ENCODE peak calls at places on chromosomes 7 and 10, in six cellular contexts. F is AG08395; M is activated naive CD4-positive, alpha-beta T cell; I is activated CD4-positive, alpha-beta memory T cell treated with anti-CD3 and anti-CD28 coated beads for 36 hours; H is tibial artery; X is mesenteric fat pad. C is an unnamed sample.

GRCh38 chr10:13152286-13152685 is 9.1 kb upstream of the MCM10 start:
- DNase-seq in F (no peak), M (no peak), I (no peak), H (no peak), X (no peak), C (no peak)

GRCh38 chr10:23343591-23344225 is 889 bp downstream of the C10orf67 start:
- DNase-seq in F (no peak), M (no peak), I (peak; percentile 75), H (no peak), X (no peak), C (no peak)

GRCh38 chr7:155333346-155334234 is 35.9 kb downstream of the INSIG1 start:
- DNase-seq in F (no peak), M (no peak), I (no peak), H (no peak), X (no peak), C (no peak)

GRCh38 chr10:62582098-62582705 is 208.0 kb downstream of the ZNF365 start:
- DNase-seq in F (no peak), M (no peak), I (no peak), H (no peak), X (no peak), C (no peak)

GRCh38 chr10:37584643-37585042 is 272.8 kb downstream of the ZNF248 start:
- DNase-seq in F (no peak), M (no peak), I (no peak), H (no peak), X (no peak), C (no peak)

GRCh38 chr7:124257638-124258308 is 224.9 kb upstream of the TMEM229A start:
- DNase-seq in F (no peak), M (no peak), I (no peak), H (no peak), X (no peak), C (no peak)

GRCh38 chr7:107559864-107560263 is 3.9 kb downstream of the COG5 start:
- DNase-seq in F (peak; percentile 42), M (no peak), I (no peak), H (no peak), X (no peak), C (no peak)

GRCh38 chr10:124802313-124802675 is 675 bp downstream of the ABRAXAS2 start:
- DNase-seq in F (no peak), M (no peak), I (peak; percentile 39), H (no peak), X (no peak), C (no peak)

GRCh38 chr10:44968887-44969400 is 9.3 kb downstream of the RASSF4 start:
- DNase-seq in F (no peak), M (no peak), I (no peak), H (no peak), X (peak; percentile 41), C (no peak)

GRCh38 chr10:5930272-5930671 is 40.2 kb downstream of the FBH1 start:
- DNase-seq in F (no peak), M (no peak), I (no peak), H (peak; percentile 13), X (no peak), C (no peak)

GRCh38 chr10:131874991-131875451 is 25.8 kb upstream of the PPP2R2D start:
- DNase-seq in F (peak; percentile 85), M (no peak), I (peak; percentile 77), H (no peak), X (no peak), C (no peak)

GRCh38 chr7:155509025-155509724 is 37.2 kb downstream of the CNPY1 start:
- DNase-seq in F (no peak), M (no peak), I (no peak), H (no peak), X (no peak), C (no peak)

GRCh38 chr7:98830972-98831548 is 38.8 kb downstream of the TMEM130 start:
- DNase-seq in F (no peak), M (no peak), I (no peak), H (no peak), X (no peak), C (no peak)

GRCh38 chr7:92058899-92059298 is 75.4 kb downstream of the CYP51A1 start:
- DNase-seq in F (no peak), M (no peak), I (no peak), H (no peak), X (no peak), C (no peak)

GRCh38 chr10:122352817-122353525 is 21.5 kb upstream of the PLEKHA1 start:
- DNase-seq in F (no peak), M (no peak), I (no peak), H (no peak), X (peak; percentile 84), C (no peak)

GRCh38 chr7:17401806-17402627 is 103.6 kb downstream of the AHR start:
- DNase-seq in F (no peak), M (no peak), I (peak; percentile 45), H (no peak), X (no peak), C (no peak)

GRCh38 chr10:77926566-77927342 is at the start of gene DLG5:
- DNase-seq in F (peak; percentile 81), M (no peak), I (peak; percentile 34), H (peak; percentile 84), X (no peak), C (no peak)

GRCh38 chr7:78063758-78064157 is 265.2 kb downstream of the PHTF2 start:
- DNase-seq in F (no peak), M (no peak), I (no peak), H (no peak), X (no peak), C (no peak)

GRCh38 chr10:132113206-132113605 is 47.5 kb downstream of the JAKMIP3 start:
- DNase-seq in F (no peak), M (no peak), I (peak; percentile 1), H (no peak), X (no peak), C (no peak)

C was measured in central memory CD8-positive, alpha-beta T cell.